ENCODE peak calls at places on chromosome 17, in six cellular contexts. F, T, Z, L, W and C are unnamed samples.

GRCh38 chr17:59844884-59845594 is 47.7 kb downstream of the TUBD1 start:
- DNase-seq in F (no peak), T (no peak), Z (no peak), L (no peak), W (no peak), C (no peak)

GRCh38 chr17:17837380-17837821 is 615 bp upstream of the SREBF1 start:
- DNase-seq in F (no peak), T (no peak), Z (no peak), L (peak), W (no peak), C (no peak)

GRCh38 chr17:76793775-76794174 is 55.9 kb downstream of the MFSD11 start:
- DNase-seq in F (no peak), T (no peak), Z (peak), L (peak), W (no peak), C (no peak)

GRCh38 chr17:58302171-58302918 is 21.6 kb upstream of the MPO start:
- DNase-seq in F (no peak), T (no peak), Z (no peak), L (no peak), W (no peak), C (no peak)

GRCh38 chr17:39617446-39618251 is 9.1 kb upstream of the PPP1R1B start:
- DNase-seq in F (no peak), T (peak), Z (peak), L (no peak), W (peak), C (no peak)

GRCh38 chr17:28760987-28761562 is 17.3 kb downstream of the TRAF4 start:
- DNase-seq in F (peak), T (no peak), Z (no peak), L (peak), W (no peak), C (no peak)

GRCh38 chr17:30186761-30187160 is 48.7 kb downstream of the SLC6A4 start:
- DNase-seq in F (no peak), T (no peak), Z (no peak), L (no peak), W (no peak), C (no peak)

GRCh38 chr17:45345554-45346254 is 28.9 kb upstream of the MAP3K14 start:
- DNase-seq in F (no peak), T (no peak), Z (no peak), L (no peak), W (no peak), C (no peak)

GRCh38 chr17:2336215-2337151 is at the start of gene TSR1:
- DNase-seq in F (peak), T (peak), Z (peak), L (peak), W (peak), C (peak)

GRCh38 chr17:56131431-56131830 is 21.8 kb upstream of the ANKFN1 start:
- DNase-seq in F (no peak), T (no peak), Z (no peak), L (no peak), W (no peak), C (no peak)

GRCh38 chr17:57603978-57604377 is 141.1 kb downstream of the CCDC182 start:
- DNase-seq in F (no peak), T (no peak), Z (no peak), L (no peak), W (peak), C (no peak)

GRCh38 chr17:30161601-30162000 is 45.0 kb downstream of the NSRP1 start:
- DNase-seq in F (no peak), T (no peak), Z (no peak), L (no peak), W (no peak), C (no peak)

GRCh38 chr17:75086496-75087181 is 1.1 kb upstream of the SLC16A5 start:
- DNase-seq in F (no peak), T (no peak), Z (no peak), L (no peak), W (no peak), C (no peak)

GRCh38 chr17:13477180-13477611 is 124.5 kb downstream of the HS3ST3A1 start:
- DNase-seq in F (peak), T (no peak), Z (no peak), L (peak), W (no peak), C (no peak)